ENCODE peak calls at places on chromosomes 3 and 15, in eight cellular contexts. B, Q, J, R, V, L, K and P are unnamed samples.

GRCh38 chr3:127360647-127361046 is 72.8 kb upstream of the PRR20G start:
- DNase-seq in V (no peak), J (no peak), B (no peak), L (no peak), Q (no peak), R (no peak), K (no peak), P (no peak)

GRCh38 chr15:31487811-31488436 is 161.3 kb downstream of the KLF13 start:
- DNase-seq in V (no peak), R (no peak), L (no peak), B (no peak), K (no peak), J (no peak), Q (no peak), P (no peak)

GRCh38 chr15:51649659-51650521 is 27.3 kb upstream of the DMXL2 start:
- DNase-seq in Q (peak; percentile 65), L (peak; percentile 82), K (peak; percentile 22), V (peak; percentile 47), B (peak; percentile 66), J (peak; percentile 72), R (peak; percentile 58), P (peak; percentile 55)

GRCh38 chr15:43518073-43518761 is 809 bp downstream of the MAP1A start:
- DNase-seq in R (no peak), B (peak; percentile 51), K (no peak), J (no peak), L (no peak), V (no peak), Q (no peak), P (peak; percentile 18)

GRCh38 chr15:22968356-22968755 is 11.8 kb downstream of the CYFIP1 start:
- DNase-seq in R (no peak), V (no peak), J (no peak), K (no peak), Q (peak; percentile 62), B (no peak), L (no peak), P (no peak)

GRCh38 chr3:153210116-153210515 is 48.1 kb downstream of the RAP2B start:
- DNase-seq in V (no peak), L (no peak), B (no peak), Q (peak; percentile 27), R (peak; percentile 36), K (no peak), J (no peak), P (peak; percentile 10)

GRCh38 chr3:117548600-117548999 is 839.0 kb downstream of the TUSC7 start:
- DNase-seq in K (no peak), R (no peak), L (no peak), J (no peak), B (no peak), V (no peak), Q (no peak), P (no peak)

GRCh38 chr3:123396171-123397049 is 52.5 kb downstream of the ADCY5 start:
- DNase-seq in V (no peak), Q (no peak), R (no peak), K (no peak), L (no peak), J (no peak), B (no peak), P (no peak)

GRCh38 chr3:48273594-48274211 is 32.8 kb downstream of the ZNF589 start:
- DNase-seq in R (peak; percentile 70), L (peak; percentile 69), K (peak; percentile 47), V (peak; percentile 34), B (peak; percentile 53), Q (peak; percentile 18), J (peak; percentile 60), P (peak; percentile 38)

GRCh38 chr15:69648215-69648614 is 195.6 kb downstream of the RPLP1 start:
- DNase-seq in Q (no peak), J (no peak), B (peak; percentile 41), L (no peak), R (no peak), V (peak; percentile 18), K (no peak), P (no peak)

GRCh38 chr15:101651753-101652097 is 456 bp downstream of the TM2D3 start:
- DNase-seq in R (no peak), J (peak; percentile 28), K (peak; percentile 45), V (no peak), Q (no peak), B (peak; percentile 26), L (peak; percentile 64), P (peak; percentile 55)

GRCh38 chr3:186938716-186939115 is 8.4 kb downstream of the ST6GAL1 start:
- DNase-seq in R (no peak), K (peak; percentile 58), Q (peak; percentile 37), J (no peak), B (no peak), V (no peak), L (no peak), P (no peak)

GRCh38 chr15:73631915-73632669 is 1.1 kb downstream of the NPTN start:
- DNase-seq in K (peak; percentile 73), Q (no peak), V (no peak), R (no peak), B (no peak), J (no peak), L (peak; percentile 31), P (peak; percentile 38)

GRCh38 chr15:80866936-80867335 is 87.8 kb downstream of the CEMIP start:
- DNase-seq in Q (no peak), J (no peak), V (no peak), B (no peak), L (no peak), R (no peak), K (no peak), P (no peak)

GRCh38 chr3:104911376-104911775 is 455.3 kb upstream of the ALCAM start:
- DNase-seq in K (no peak), B (no peak), L (no peak), V (no peak), J (no peak), R (no peak), Q (no peak), P (no peak)

GRCh38 chr3:138327831-138328230 is 1.8 kb downstream of the NME9 start:
- DNase-seq in K (no peak), R (no peak), V (no peak), L (no peak), B (no peak), J (no peak), Q (no peak), P (no peak)

GRCh38 chr3:35670408-35670807 is 31.1 kb downstream of the ARPP21 start:
- DNase-seq in B (no peak), R (no peak), J (no peak), Q (no peak), L (no peak), V (no peak), K (no peak), P (no peak)

GRCh38 chr3:40639006-40639405 is 114.2 kb downstream of the ZNF621 start:
- DNase-seq in B (no peak), J (no peak), R (no peak), K (no peak), V (no peak), L (no peak), Q (no peak), P (no peak)

GRCh38 chr3:178140491-178140890 is 395.7 kb upstream of the KCNMB2 start:
- DNase-seq in L (no peak), B (no peak), R (no peak), K (no peak), Q (no peak), J (peak; percentile 76), V (peak; percentile 17), P (no peak)

GRCh38 chr3:143000525-143000924 is 845 bp upstream of the U2SURP start:
- DNase-seq in L (peak; percentile 17), R (no peak), B (no peak), Q (no peak), J (no peak), K (no peak), V (no peak), P (peak; percentile 52)